ENCODE peak calls at places on chromosome 12, in ten cellular contexts. One of them, this sample, is unnamed.

GRCh38 chr12:74111688-74112360 is 425.8 kb upstream of the ATXN7L3B start:
- DNase-seq in fibroblast of the aortic adventitia: no peak
- DNase-seq in progenitor cell of endocrine pancreas: peak; percentile 24
- DNase-seq in mesothelial cell of epicardium: no peak
- DNase-seq in brain microvascular endothelial cell: peak; percentile 25
- DNase-seq in IMR-90: no peak
- DNase-seq in fibroblast of pulmonary artery: peak; percentile 4
- DNase-seq in GM20000: no peak
- DNase-seq in kidney: no peak
- DNase-seq in GM23338: peak; percentile 80
- DNase-seq in this sample: no peak

GRCh38 chr12:64706366-64706765 is 52.8 kb downstream of the GNS start:
- DNase-seq in fibroblast of the aortic adventitia: peak; percentile 9
- DNase-seq in progenitor cell of endocrine pancreas: no peak
- DNase-seq in mesothelial cell of epicardium: no peak
- DNase-seq in brain microvascular endothelial cell: no peak
- DNase-seq in IMR-90: no peak
- DNase-seq in fibroblast of pulmonary artery: no peak
- DNase-seq in GM20000: no peak
- DNase-seq in kidney: no peak
- DNase-seq in GM23338: no peak
- DNase-seq in this sample: no peak

GRCh38 chr12:80056845-80057244 is 42.5 kb upstream of the OTOGL start:
- DNase-seq in fibroblast of the aortic adventitia: peak; percentile 83
- DNase-seq in progenitor cell of endocrine pancreas: no peak
- DNase-seq in mesothelial cell of epicardium: no peak
- DNase-seq in brain microvascular endothelial cell: no peak
- DNase-seq in IMR-90: no peak
- DNase-seq in fibroblast of pulmonary artery: peak; percentile 88
- DNase-seq in GM20000: no peak
- DNase-seq in kidney: no peak
- DNase-seq in GM23338: no peak
- DNase-seq in this sample: no peak

GRCh38 chr12:96471368-96472040 is 17.9 kb upstream of the CFAP54 start:
- DNase-seq in fibroblast of the aortic adventitia: peak; percentile 81
- DNase-seq in progenitor cell of endocrine pancreas: no peak
- DNase-seq in mesothelial cell of epicardium: no peak
- DNase-seq in brain microvascular endothelial cell: peak; percentile 68
- DNase-seq in IMR-90: peak; percentile 82
- DNase-seq in fibroblast of pulmonary artery: peak; percentile 55
- DNase-seq in GM20000: no peak
- DNase-seq in kidney: no peak
- DNase-seq in GM23338: no peak
- DNase-seq in this sample: no peak

GRCh38 chr12:21429994-21430393 is 7.5 kb upstream of the PYROXD1 start:
- DNase-seq in fibroblast of the aortic adventitia: no peak
- DNase-seq in progenitor cell of endocrine pancreas: no peak
- DNase-seq in mesothelial cell of epicardium: no peak
- DNase-seq in brain microvascular endothelial cell: no peak
- DNase-seq in IMR-90: no peak
- DNase-seq in fibroblast of pulmonary artery: no peak
- DNase-seq in GM20000: no peak
- DNase-seq in kidney: no peak
- DNase-seq in GM23338: no peak
- DNase-seq in this sample: no peak

GRCh38 chr12:1083888-1084262 is 92.9 kb downstream of the ERC1 start:
- DNase-seq in fibroblast of the aortic adventitia: peak; percentile 92
- DNase-seq in progenitor cell of endocrine pancreas: no peak
- DNase-seq in mesothelial cell of epicardium: no peak
- DNase-seq in brain microvascular endothelial cell: peak; percentile 66
- DNase-seq in IMR-90: peak; percentile 69
- DNase-seq in fibroblast of pulmonary artery: peak; percentile 84
- DNase-seq in GM20000: no peak
- DNase-seq in kidney: no peak
- DNase-seq in GM23338: peak; percentile 43
- DNase-seq in this sample: no peak

GRCh38 chr12:65278576-65279386 is at the start of gene MSRB3:
- DNase-seq in fibroblast of the aortic adventitia: peak; percentile 75
- DNase-seq in progenitor cell of endocrine pancreas: peak; percentile 61
- DNase-seq in mesothelial cell of epicardium: peak; percentile 73
- DNase-seq in brain microvascular endothelial cell: peak; percentile 60
- DNase-seq in IMR-90: peak; percentile 70
- DNase-seq in fibroblast of pulmonary artery: peak; percentile 82
- DNase-seq in GM20000: peak; percentile 85
- DNase-seq in kidney: peak; percentile 92
- DNase-seq in GM23338: peak; percentile 88
- DNase-seq in this sample: peak; percentile 87

GRCh38 chr12:104377507-104377812 is 73.9 kb downstream of the EID3 start:
- DNase-seq in fibroblast of the aortic adventitia: no peak
- DNase-seq in progenitor cell of endocrine pancreas: no peak
- DNase-seq in mesothelial cell of epicardium: no peak
- DNase-seq in brain microvascular endothelial cell: no peak
- DNase-seq in IMR-90: no peak
- DNase-seq in fibroblast of pulmonary artery: no peak
- DNase-seq in GM20000: no peak
- DNase-seq in kidney: no peak
- DNase-seq in GM23338: no peak
- DNase-seq in this sample: no peak

GRCh38 chr12:42716521-42716920 is 127.0 kb upstream of the PRICKLE1 start:
- DNase-seq in fibroblast of the aortic adventitia: peak; percentile 37
- DNase-seq in progenitor cell of endocrine pancreas: no peak
- DNase-seq in mesothelial cell of epicardium: no peak
- DNase-seq in brain microvascular endothelial cell: peak; percentile 82
- DNase-seq in IMR-90: peak; percentile 43
- DNase-seq in fibroblast of pulmonary artery: peak; percentile 24
- DNase-seq in GM20000: no peak
- DNase-seq in kidney: peak; percentile 80
- DNase-seq in GM23338: no peak
- DNase-seq in this sample: no peak

GRCh38 chr12:34625116-34625515 is 602.8 kb downstream of the ALG10 start:
- DNase-seq in fibroblast of the aortic adventitia: peak; percentile 3
- DNase-seq in progenitor cell of endocrine pancreas: no peak
- DNase-seq in mesothelial cell of epicardium: no peak
- DNase-seq in brain microvascular endothelial cell: peak; percentile 0
- DNase-seq in IMR-90: no peak
- DNase-seq in fibroblast of pulmonary artery: no peak
- DNase-seq in GM20000: no peak
- DNase-seq in kidney: no peak
- DNase-seq in GM23338: peak; percentile 43
- DNase-seq in this sample: no peak
- TF ChIP-seq CTCF in fibroblast of the aortic adventitia: no peak
- TF ChIP-seq CTCF in progenitor cell of endocrine pancreas: no peak
- TF ChIP-seq CTCF in mesothelial cell of epicardium: no peak
- TF ChIP-seq CTCF in brain microvascular endothelial cell: no peak
- TF ChIP-seq CTCF in IMR-90: no peak
- TF ChIP-seq CTCF in fibroblast of pulmonary artery: no peak
- TF ChIP-seq CTCF in GM20000: no peak
- TF ChIP-seq CTCF in kidney: peak; percentile 22
- TF ChIP-seq CTCF in GM23338: peak; percentile 50
- TF ChIP-seq CTCF in this sample: no peak

DNA sequence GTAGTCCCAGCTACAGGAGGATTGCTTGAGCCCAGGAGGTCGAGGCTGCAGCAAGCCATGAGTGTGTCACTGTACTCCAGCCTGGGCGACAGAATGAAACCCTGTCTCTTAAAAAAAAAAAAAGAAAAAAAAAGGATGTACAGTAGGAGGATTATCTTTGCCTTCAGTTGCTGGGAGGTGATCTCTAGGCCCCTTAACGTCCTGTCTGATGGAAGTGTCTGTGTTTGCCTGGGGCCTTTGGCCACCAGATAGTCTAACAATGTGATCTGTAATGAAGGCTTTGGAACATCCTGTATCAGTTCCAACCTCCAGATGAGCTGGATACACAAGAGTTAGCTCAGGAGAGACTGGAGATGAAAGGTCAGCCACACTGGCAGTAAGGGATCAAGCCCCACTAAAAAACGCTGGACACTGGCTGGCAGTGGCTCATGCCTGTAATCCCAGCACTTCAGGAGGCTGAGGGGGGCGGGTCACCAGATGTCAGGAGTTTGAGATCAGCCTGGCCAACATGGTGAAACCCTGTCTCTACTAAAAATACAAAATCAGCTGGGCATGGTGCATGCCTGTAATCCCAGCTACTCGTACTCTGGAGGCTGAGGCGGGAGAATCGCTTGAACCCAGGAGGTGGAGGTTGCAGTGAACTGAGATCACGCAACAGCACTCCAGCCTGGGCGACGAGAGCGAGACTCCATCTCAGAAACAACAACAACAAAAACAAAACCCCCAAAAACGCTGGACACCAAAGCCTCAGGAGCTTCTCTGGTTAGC is 19.0 kb upstream of the HNF1A start:
- DNase-seq in fibroblast of the aortic adventitia: no peak
- DNase-seq in progenitor cell of endocrine pancreas: no peak
- DNase-seq in mesothelial cell of epicardium: no peak
- DNase-seq in brain microvascular endothelial cell: no peak
- DNase-seq in IMR-90: no peak
- DNase-seq in fibroblast of pulmonary artery: no peak
- DNase-seq in GM20000: no peak
- DNase-seq in kidney: peak; percentile 40
- DNase-seq in GM23338: no peak
- DNase-seq in this sample: no peak
- TF ChIP-seq CTCF in fibroblast of the aortic adventitia: no peak
- TF ChIP-seq CTCF in progenitor cell of endocrine pancreas: no peak
- TF ChIP-seq CTCF in mesothelial cell of epicardium: no peak
- TF ChIP-seq CTCF in brain microvascular endothelial cell: no peak
- TF ChIP-seq CTCF in IMR-90: no peak
- TF ChIP-seq CTCF in fibroblast of pulmonary artery: no peak
- TF ChIP-seq CTCF in GM20000: no peak
- TF ChIP-seq CTCF in kidney: no peak
- TF ChIP-seq CTCF in GM23338: no peak
- TF ChIP-seq CTCF in this sample: no peak

GRCh38 chr12:17975763-17976162 is 114.2 kb downstream of the RERGL start:
- DNase-seq in fibroblast of the aortic adventitia: no peak
- DNase-seq in progenitor cell of endocrine pancreas: no peak
- DNase-seq in mesothelial cell of epicardium: no peak
- DNase-seq in brain microvascular endothelial cell: no peak
- DNase-seq in IMR-90: no peak
- DNase-seq in fibroblast of pulmonary artery: no peak
- DNase-seq in GM20000: no peak
- DNase-seq in kidney: no peak
- DNase-seq in GM23338: no peak
- DNase-seq in this sample: no peak

GRCh38 chr12:17975239-17975638 is 114.8 kb downstream of the RERGL start:
- DNase-seq in fibroblast of the aortic adventitia: no peak
- DNase-seq in progenitor cell of endocrine pancreas: no peak
- DNase-seq in mesothelial cell of epicardium: no peak
- DNase-seq in brain microvascular endothelial cell: no peak
- DNase-seq in IMR-90: no peak
- DNase-seq in fibroblast of pulmonary artery: no peak
- DNase-seq in GM20000: no peak
- DNase-seq in kidney: no peak
- DNase-seq in GM23338: no peak
- DNase-seq in this sample: no peak

GRCh38 chr12:17971850-17972249 is 118.1 kb downstream of the RERGL start:
- DNase-seq in fibroblast of the aortic adventitia: no peak
- DNase-seq in progenitor cell of endocrine pancreas: no peak
- DNase-seq in mesothelial cell of epicardium: no peak
- DNase-seq in brain microvascular endothelial cell: no peak
- DNase-seq in IMR-90: no peak
- DNase-seq in fibroblast of pulmonary artery: no peak
- DNase-seq in GM20000: no peak
- DNase-seq in kidney: no peak
- DNase-seq in GM23338: no peak
- DNase-seq in this sample: no peak

DNA sequence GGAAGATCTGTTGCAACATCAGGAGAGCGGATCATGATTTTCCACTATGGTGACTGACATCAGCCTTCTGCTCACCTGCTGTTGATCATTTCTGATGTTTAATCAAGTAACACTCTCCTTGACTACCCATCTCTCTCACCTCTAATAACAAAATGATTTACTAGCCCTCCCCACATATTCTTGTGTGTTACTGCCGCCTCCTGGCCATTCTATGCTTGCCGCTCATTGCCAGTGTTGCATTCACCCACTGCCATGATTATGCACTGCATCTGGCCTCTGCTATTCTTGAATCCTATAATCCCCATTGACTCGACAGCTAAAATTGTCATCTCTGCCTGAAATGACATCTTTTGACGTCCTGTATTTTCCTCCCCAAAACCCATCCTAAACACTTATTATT is 113.8 kb downstream of the RERGL start:
- DNase-seq in fibroblast of the aortic adventitia: no peak
- DNase-seq in progenitor cell of endocrine pancreas: no peak
- DNase-seq in mesothelial cell of epicardium: no peak
- DNase-seq in brain microvascular endothelial cell: peak; percentile 22
- DNase-seq in IMR-90: no peak
- DNase-seq in fibroblast of pulmonary artery: no peak
- DNase-seq in GM20000: no peak
- DNase-seq in kidney: no peak
- DNase-seq in GM23338: peak; percentile 79
- DNase-seq in this sample: no peak
- TF ChIP-seq CTCF in fibroblast of the aortic adventitia: peak; percentile 27
- TF ChIP-seq CTCF in progenitor cell of endocrine pancreas: peak; percentile 63
- TF ChIP-seq CTCF in mesothelial cell of epicardium: no peak
- TF ChIP-seq CTCF in brain microvascular endothelial cell: peak; percentile 55
- TF ChIP-seq CTCF in IMR-90: peak; percentile 9
- TF ChIP-seq CTCF in fibroblast of pulmonary artery: no peak
- TF ChIP-seq CTCF in GM20000: no peak
- TF ChIP-seq CTCF in kidney: no peak
- TF ChIP-seq CTCF in GM23338: peak; percentile 83
- TF ChIP-seq CTCF in this sample: peak; percentile 56

DNA sequence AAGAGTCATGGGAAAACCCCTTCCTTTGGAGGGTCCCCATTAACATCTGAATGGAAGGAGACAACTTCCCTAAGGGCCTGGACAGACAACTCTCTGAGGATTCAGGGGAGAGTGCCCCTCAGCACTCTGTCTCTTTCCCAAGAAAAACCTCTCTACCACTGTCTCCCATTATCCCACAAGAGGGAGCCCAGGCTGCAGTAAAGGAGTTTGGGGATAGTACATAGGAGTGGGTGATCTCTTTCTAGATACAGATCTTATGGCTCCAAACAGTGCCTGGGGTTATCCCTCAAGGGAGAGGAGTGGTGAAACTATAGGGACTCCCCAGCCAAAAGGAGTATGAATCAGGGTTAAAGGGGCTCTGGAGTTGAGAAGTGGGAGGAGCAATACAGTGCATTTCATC is 6.1 kb downstream of the WNT10B start:
- DNase-seq in fibroblast of the aortic adventitia: peak; percentile 52
- DNase-seq in progenitor cell of endocrine pancreas: no peak
- DNase-seq in mesothelial cell of epicardium: no peak
- DNase-seq in brain microvascular endothelial cell: no peak
- DNase-seq in IMR-90: peak; percentile 38
- DNase-seq in fibroblast of pulmonary artery: no peak
- DNase-seq in GM20000: peak; percentile 33
- DNase-seq in kidney: no peak
- DNase-seq in GM23338: peak; percentile 88
- DNase-seq in this sample: no peak
- TF ChIP-seq CTCF in fibroblast of the aortic adventitia: peak; percentile 61
- TF ChIP-seq CTCF in progenitor cell of endocrine pancreas: no peak
- TF ChIP-seq CTCF in mesothelial cell of epicardium: no peak
- TF ChIP-seq CTCF in brain microvascular endothelial cell: peak; percentile 67
- TF ChIP-seq CTCF in IMR-90: peak; percentile 62
- TF ChIP-seq CTCF in fibroblast of pulmonary artery: peak; percentile 48
- TF ChIP-seq CTCF in GM20000: no peak
- TF ChIP-seq CTCF in kidney: no peak
- TF ChIP-seq CTCF in GM23338: peak; percentile 56
- TF ChIP-seq CTCF in this sample: peak; percentile 32

GRCh38 chr12:78181544-78182162 is 351.0 kb downstream of the NAV3 start:
- DNase-seq in fibroblast of the aortic adventitia: peak; percentile 58
- DNase-seq in progenitor cell of endocrine pancreas: no peak
- DNase-seq in mesothelial cell of epicardium: no peak
- DNase-seq in brain microvascular endothelial cell: peak; percentile 23
- DNase-seq in IMR-90: peak; percentile 48
- DNase-seq in fibroblast of pulmonary artery: peak; percentile 69
- DNase-seq in GM20000: no peak
- DNase-seq in kidney: no peak
- DNase-seq in GM23338: peak; percentile 63
- DNase-seq in this sample: no peak
- TF ChIP-seq CTCF in fibroblast of the aortic adventitia: peak; percentile 52
- TF ChIP-seq CTCF in progenitor cell of endocrine pancreas: peak; percentile 65
- TF ChIP-seq CTCF in mesothelial cell of epicardium: peak; percentile 26
- TF ChIP-seq CTCF in brain microvascular endothelial cell: peak; percentile 62
- TF ChIP-seq CTCF in IMR-90: peak; percentile 68
- TF ChIP-seq CTCF in fibroblast of pulmonary artery: peak; percentile 64
- TF ChIP-seq CTCF in GM20000: no peak
- TF ChIP-seq CTCF in kidney: peak; percentile 10
- TF ChIP-seq CTCF in GM23338: peak; percentile 81
- TF ChIP-seq CTCF in this sample: peak; percentile 83

This sample was measured in type B pancreatic cell.